ENCODE peak calls at places on chromosomes 16 and 17, in seven cellular contexts. S, H, M, G, U, A and N are unnamed samples.

GRCh38 chr17:40363480-40363838 is 1.1 kb downstream of the GJD3 start:
- DNase-seq in S (no peak), H (peak; percentile 59), M (no peak), G (no peak), U (no peak), A (peak; percentile 88), N (no peak)

GRCh38 chr16:56295739-56296527 is 104.6 kb downstream of the GNAO1 start:
- DNase-seq in S (no peak), H (no peak), M (no peak), G (no peak), U (no peak), A (no peak), N (no peak)

GRCh38 chr16:8730335-8730915 is 56.0 kb downstream of the ABAT start:
- DNase-seq in S (no peak), H (no peak), M (no peak), G (no peak), U (no peak), A (no peak), N (no peak)

GRCh38 chr17:50916026-50916707 is 50.0 kb upstream of the TOB1 start:
- DNase-seq in S (no peak), H (no peak), M (no peak), G (no peak), U (no peak), A (no peak), N (no peak)

GRCh38 chr17:21252289-21252874 is 828 bp downstream of the NATD1 start:
- DNase-seq in S (no peak), H (no peak), M (no peak), G (no peak), U (no peak), A (no peak), N (no peak)

GRCh38 chr17:76276461-76277299 is 11.5 kb downstream of the UBALD2 start:
- DNase-seq in S (peak; percentile 73), H (no peak), M (no peak), G (no peak), U (no peak), A (no peak), N (no peak)

GRCh38 chr16:50611332-50611934 is 63.2 kb downstream of the NKD1 start:
- DNase-seq in S (peak; percentile 25), H (no peak), M (peak; percentile 12), G (no peak), U (no peak), A (peak; percentile 45), N (no peak)

GRCh38 chr17:70378005-70378404 is 208.7 kb downstream of the KCNJ2 start:
- DNase-seq in S (no peak), H (no peak), M (no peak), G (no peak), U (no peak), A (no peak), N (no peak)

GRCh38 chr16:83404261-83404660 is 403.5 kb upstream of the HSBP1 start:
- DNase-seq in S (no peak), H (no peak), M (no peak), G (no peak), U (no peak), A (no peak), N (no peak)

GRCh38 chr17:41976142-41976768 is 9.7 kb downstream of the CNP start:
- DNase-seq in S (no peak), H (no peak), M (no peak), G (peak; percentile 46), U (no peak), A (peak; percentile 80), N (no peak)

GRCh38 chr16:10618710-10619209 is 38.4 kb upstream of the EMP2 start:
- DNase-seq in S (no peak), H (no peak), M (no peak), G (no peak), U (no peak), A (no peak), N (no peak)

GRCh38 chr17:40612510-40613244 is 34.9 kb downstream of the SMARCE1 start:
- DNase-seq in S (no peak), H (no peak), M (no peak), G (no peak), U (no peak), A (no peak), N (no peak)

GRCh38 chr16:354971-355441 is 2.5 kb upstream of the AXIN1 start:
- DNase-seq in S (no peak), H (no peak), M (no peak), G (no peak), U (no peak), A (peak; percentile 79), N (no peak)

GRCh38 chr16:5678371-5678770 is 580.8 kb upstream of the EEF2KMT start:
- DNase-seq in S (no peak), H (no peak), M (no peak), G (no peak), U (no peak), A (no peak), N (no peak)

GRCh38 chr16:57284206-57284951 is at the start of gene PLLP:
- DNase-seq in S (peak; percentile 9), H (no peak), M (peak; percentile 13), G (peak; percentile 58), U (peak; percentile 63), A (peak; percentile 87), N (no peak)

GRCh38 chr16:4694664-4695451 is 1.5 kb downstream of the NUDT16L1 start:
- DNase-seq in S (peak; percentile 27), H (peak; percentile 53), M (no peak), G (peak; percentile 77), U (no peak), A (peak; percentile 81), N (no peak)

GRCh38 chr17:61997649-61998048 is 67.4 kb downstream of the MED13 start:
- DNase-seq in S (peak; percentile 7), H (no peak), M (peak; percentile 72), G (no peak), U (no peak), A (no peak), N (peak; percentile 6)

GRCh38 chr16:31093132-31093703 is 1.4 kb downstream of the VKORC1 start:
- DNase-seq in S (no peak), H (peak; percentile 30), M (no peak), G (peak; percentile 59), U (peak; percentile 34), A (no peak), N (no peak)
- H3K4me3 ChIP-seq in S (peak overlapping the region; percentile 69), H (no peak overlapping the region), M (peak overlapping the region; percentile 86), G (peak overlapping the region; percentile 98), U (no peak overlapping the region), A (no peak overlapping the region), N (peak overlapping the region; percentile 96)

GRCh38 chr17:58417300-58418092 is at the start of gene RNF43:
- DNase-seq in S (peak; percentile 54), H (peak; percentile 91), M (peak; percentile 83), G (peak; percentile 81), U (peak; percentile 98), A (peak; percentile 96), N (peak; percentile 24)
- H3K4me3 ChIP-seq in S (peak within 1 kb of the TSS; percentile 47), H (peak within 1 kb of the TSS; percentile 28), M (peak within 1 kb of the TSS; percentile 73), G (peak within 1 kb of the TSS; percentile 58), U (peak within 1 kb of the TSS; percentile 36), A (peak within 1 kb of the TSS; percentile 53), N (peak within 1 kb of the TSS; percentile 14)

GRCh38 chr17:49901460-49902331 is 53.8 kb upstream of the TAC4 start:
- DNase-seq in S (no peak), H (no peak), M (no peak), G (no peak), U (no peak), A (no peak), N (no peak)
- H3K4me3 ChIP-seq in S (no peak overlapping the region), H (no peak overlapping the region), M (no peak overlapping the region), G (no peak overlapping the region), U (no peak overlapping the region), A (no peak overlapping the region), N (no peak overlapping the region)

DNA sequence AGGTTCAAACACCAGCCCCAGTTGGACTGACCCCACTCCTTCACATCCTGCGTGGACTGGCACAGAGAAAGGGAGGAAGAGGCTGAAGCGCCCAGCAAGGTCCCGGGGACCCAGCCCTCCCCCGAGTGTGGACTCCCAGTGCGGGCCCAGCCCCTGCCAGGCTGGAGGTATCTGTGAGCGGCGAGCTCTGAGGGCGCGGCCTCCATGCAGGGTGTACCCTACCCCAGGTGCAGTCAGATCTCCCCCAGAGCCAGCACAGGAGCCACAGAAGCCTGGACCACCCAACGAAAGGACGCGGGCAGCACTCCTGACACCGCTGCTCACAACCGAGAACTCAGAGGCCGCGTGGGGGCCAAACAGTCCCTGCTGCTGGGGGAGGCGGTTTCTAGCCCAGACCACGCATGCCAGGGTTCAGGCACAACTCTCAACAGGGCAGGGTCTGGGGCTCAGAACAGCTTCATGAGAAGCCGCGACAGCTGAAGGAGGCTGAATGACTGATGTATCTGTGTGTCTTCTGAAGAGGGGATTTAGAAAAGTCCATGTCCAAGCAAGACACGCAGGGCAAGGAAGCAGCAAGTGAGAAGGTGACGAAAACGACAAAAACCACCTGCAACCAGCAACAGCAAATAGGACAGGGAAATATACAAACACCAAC is 8.5 kb downstream of the SLC38A10 start:
- DNase-seq in S (no peak), H (no peak), M (no peak), G (no peak), U (no peak), A (no peak), N (no peak)
- H3K4me3 ChIP-seq in S (no peak overlapping the region), H (no peak overlapping the region), M (no peak overlapping the region), G (no peak overlapping the region), U (no peak overlapping the region), A (no peak overlapping the region), N (no peak overlapping the region)